ENCODE peak calls at places on chromosomes 3 and 15, in seven cellular contexts. C is brain microvascular endothelial cell; F is fibroblast of mammary gland; U is activated naive CD4-positive, alpha-beta T cell; K is heart right ventricle; W is GM23338; N is skeletal muscle cell. Y is an unnamed sample.

GRCh38 chr15:41891946-41892345 is 1.9 kb downstream of the SPTBN5 start:
- DNase-seq in C (no peak), F (no peak), K (no peak), N (no peak), U (no peak), W (no peak), Y (no peak)

GRCh38 chr15:55268054-55268695 is 21.4 kb downstream of the RAB27A start:
- DNase-seq in F (no peak), K (no peak), W (no peak), N (no peak), U (no peak), C (no peak), Y (no peak)

GRCh38 chr3:123735456-123735855 is 148.7 kb downstream of the MYLK start:
- DNase-seq in W (no peak), N (no peak), F (no peak), C (no peak), U (no peak), K (no peak), Y (no peak)

GRCh38 chr15:35769656-35770055 is 223.7 kb upstream of the DPH6 start:
- DNase-seq in U (no peak), F (no peak), C (no peak), W (no peak), K (no peak), N (no peak), Y (no peak)

GRCh38 chr3:125317761-125318496 is 57.2 kb downstream of the ZNF148 start:
- DNase-seq in C (no peak), F (no peak), K (no peak), N (no peak), W (no peak), U (no peak), Y (no peak)

GRCh38 chr3:54967586-54968244 is 39.9 kb upstream of the LRTM1 start:
- DNase-seq in C (peak; percentile 68), U (no peak), N (peak; percentile 60), F (peak; percentile 72), K (no peak), W (no peak), Y (no peak)

GRCh38 chr3:168801792-168802191 is 706.1 kb upstream of the GOLIM4 start:
- DNase-seq in C (peak; percentile 24), W (no peak), F (peak; percentile 46), U (no peak), N (peak; percentile 49), K (no peak), Y (no peak)

GRCh38 chr3:118772036-118773030 is 262.3 kb downstream of the IGSF11 start:
- DNase-seq in F (no peak), W (peak; percentile 47), C (no peak), N (no peak), K (no peak), U (no peak), Y (peak; percentile 60)

GRCh38 chr3:196794467-196794866 is 54.8 kb downstream of the PAK2 start:
- DNase-seq in N (no peak), F (no peak), U (no peak), C (no peak), W (no peak), K (no peak), Y (no peak)

GRCh38 chr15:56919708-56920637 is 1.5 kb downstream of the TCF12 start:
- DNase-seq in N (no peak), W (peak; percentile 72), F (peak; percentile 49), K (peak; percentile 30), C (peak; percentile 12), U (no peak), Y (peak; percentile 7)

GRCh38 chr3:194256040-194256945 is 94.8 kb downstream of the CPN2 start:
- DNase-seq in C (no peak), U (no peak), W (no peak), K (no peak), N (no peak), F (no peak), Y (no peak)

GRCh38 chr3:9388562-9389272 is 8.7 kb upstream of the SETD5 start:
- DNase-seq in C (no peak), F (no peak), U (no peak), K (no peak), W (no peak), N (no peak), Y (no peak)

GRCh38 chr3:36443042-36443686 is 62.9 kb downstream of the STAC start:
- DNase-seq in U (no peak), W (no peak), N (no peak), K (no peak), F (no peak), C (no peak), Y (no peak)

GRCh38 chr3:186038360-186038759 is 70.5 kb downstream of the ETV5 start:
- DNase-seq in F (no peak), K (no peak), C (no peak), N (no peak), W (no peak), U (no peak), Y (no peak)

GRCh38 chr15:63073497-63074172 is 31.1 kb downstream of the TPM1 start:
- DNase-seq in F (no peak), U (no peak), N (no peak), C (peak; percentile 51), W (no peak), K (no peak), Y (no peak)

GRCh38 chr3:159074756-159075155 is 272.9 kb downstream of the MFSD1 start:
- DNase-seq in W (no peak), F (no peak), U (no peak), N (no peak), C (no peak), K (no peak), Y (no peak)

GRCh38 chr15:77410701-77411613 is 8.9 kb downstream of the PEAK1 start:
- DNase-seq in F (no peak), W (no peak), C (no peak), U (no peak), K (no peak), N (no peak), Y (no peak)

GRCh38 chr3:35067750-35068149 is 571.6 kb upstream of the ARPP21 start:
- DNase-seq in W (no peak), N (no peak), F (no peak), K (no peak), C (no peak), U (no peak), Y (no peak)

GRCh38 chr15:91289324-91289723 is 189.3 kb downstream of the SV2B start:
- DNase-seq in C (no peak), U (no peak), K (peak; percentile 19), W (peak; percentile 38), F (no peak), N (no peak), Y (no peak)

GRCh38 chr15:67186226-67186649 is 68.2 kb downstream of the AAGAB start:
- DNase-seq in C (no peak), N (no peak), W (no peak), K (peak; percentile 83), F (peak; percentile 75), U (no peak), Y (no peak)

GRCh38 chr3:8593022-8593817 is 51.4 kb downstream of the SSUH2 start:
- DNase-seq in W (no peak), C (no peak), N (no peak), F (no peak), U (no peak), K (no peak), Y (no peak)

GRCh38 chr3:81375921-81376320 is 385.5 kb downstream of the GBE1 start:
- DNase-seq in W (no peak), C (no peak), F (no peak), U (no peak), N (no peak), K (no peak), Y (no peak)

GRCh38 chr15:48695088-48695834 is 49.8 kb upstream of the FBN1 start:
- DNase-seq in W (no peak), N (peak; percentile 76), F (peak; percentile 93), U (no peak), C (peak; percentile 87), K (no peak), Y (no peak)

GRCh38 chr3:168517514-168518071 is 421.9 kb upstream of the GOLIM4 start:
- DNase-seq in W (no peak), F (no peak), K (no peak), C (no peak), N (no peak), U (no peak), Y (peak; percentile 37)

GRCh38 chr3:157134620-157135191 is 25.2 kb downstream of the CCNL1 start:
- DNase-seq in W (no peak), F (peak; percentile 49), N (no peak), C (no peak), K (no peak), U (no peak), Y (no peak)

GRCh38 chr3:49805367-49805782 is 2.3 kb downstream of the INKA1 start:
- DNase-seq in U (no peak), C (peak; percentile 45), W (no peak), K (peak; percentile 95), F (peak; percentile 93), N (peak; percentile 91), Y (no peak)

GRCh38 chr15:60933914-60934885 is 294.9 kb downstream of the RORA start:
- DNase-seq in N (no peak), U (no peak), C (no peak), F (no peak), W (no peak), K (no peak), Y (peak; percentile 16)

GRCh38 chr3:19950316-19950715 is 3.4 kb downstream of the RAB5A start:
- DNase-seq in N (no peak), U (no peak), F (no peak), C (no peak), K (no peak), W (no peak), Y (no peak)